ENCODE peak calls at places on chromosomes 3 and 15, in nine cellular contexts. Z, Q, E, C, B, A, S, W and L are unnamed samples.

GRCh38 chr3:52122491-52122890 is 31.7 kb downstream of the POC1A start:
- DNase-seq in W (no peak), C (no peak), S (no peak), B (no peak), Z (no peak), Q (peak), E (no peak), A (no peak), L (no peak)

GRCh38 chr15:101810905-101811304 is 1.1 kb upstream of the OR4F15 start:
- DNase-seq in C (no peak), Q (no peak), W (no peak), Z (no peak), B (no peak), E (peak), S (no peak), A (no peak), L (no peak)

GRCh38 chr15:45630958-45631691 is 3.7 kb upstream of the SQOR start:
- DNase-seq in B (peak), W (no peak), A (peak), Z (no peak), Q (no peak), C (no peak), S (no peak), E (peak), L (no peak)

GRCh38 chr3:87336761-87337160 is 60.4 kb upstream of the POU1F1 start:
- DNase-seq in A (no peak), E (peak), S (no peak), B (no peak), W (no peak), Z (no peak), C (no peak), Q (no peak), L (no peak)

GRCh38 chr3:122271246-122271898 is 53.7 kb upstream of the CSTA start:
- DNase-seq in S (no peak), B (no peak), W (no peak), E (no peak), A (no peak), Z (no peak), Q (no peak), C (no peak), L (no peak)

GRCh38 chr3:177050466-177051237 is 146.6 kb downstream of the TBL1XR1 start:
- DNase-seq in Q (no peak), Z (no peak), S (no peak), C (peak), E (peak), B (peak), A (no peak), W (no peak), L (no peak)

GRCh38 chr3:69433938-69434263 is 48.0 kb upstream of the FRMD4B start:
- DNase-seq in C (no peak), E (peak), A (no peak), Q (no peak), S (no peak), W (no peak), B (no peak), Z (no peak), L (no peak)

GRCh38 chr3:53236112-53236841 is 19.5 kb downstream of the TKT start:
- DNase-seq in Q (peak), S (no peak), C (peak), W (peak), Z (peak), A (peak), B (peak), E (peak), L (no peak)

GRCh38 chr3:48412375-48413001 is 17.4 kb downstream of the PLXNB1 start:
- DNase-seq in E (no peak), A (no peak), Z (no peak), C (no peak), S (no peak), W (no peak), Q (peak), B (no peak), L (no peak)

GRCh38 chr3:4826237-4827100 is 152.8 kb upstream of the BHLHE40 start:
- DNase-seq in S (peak), C (no peak), B (peak), W (no peak), Q (peak), A (peak), E (no peak), Z (no peak), L (no peak)

GRCh38 chr3:112974178-112974517 is 755 bp downstream of the CD200R1 start:
- DNase-seq in B (no peak), W (no peak), S (no peak), C (no peak), Z (no peak), Q (no peak), E (no peak), A (no peak), L (no peak)

GRCh38 chr3:172680684-172681083 is 30.2 kb downstream of the NCEH1 start:
- DNase-seq in E (peak), Q (no peak), Z (no peak), B (peak), W (peak), C (no peak), S (no peak), A (no peak), L (no peak)

GRCh38 chr3:169131695-169132464 is 531.6 kb downstream of the MECOM start:
- DNase-seq in Z (no peak), A (no peak), Q (no peak), E (no peak), S (no peak), C (no peak), W (no peak), B (no peak), L (no peak)

GRCh38 chr3:169134194-169134593 is 529.3 kb downstream of the MECOM start:
- DNase-seq in S (no peak), B (no peak), C (no peak), A (no peak), W (no peak), Q (no peak), Z (no peak), E (no peak), L (no peak)

GRCh38 chr3:169137076-169137475 is 526.4 kb downstream of the MECOM start:
- DNase-seq in A (no peak), C (no peak), B (no peak), Z (no peak), W (no peak), S (no peak), E (peak), Q (no peak), L (no peak)

GRCh38 chr3:169137943-169138342 is 525.6 kb downstream of the MECOM start:
- DNase-seq in A (no peak), E (no peak), W (no peak), S (no peak), C (no peak), B (no peak), Z (no peak), Q (no peak), L (no peak)

DNA sequence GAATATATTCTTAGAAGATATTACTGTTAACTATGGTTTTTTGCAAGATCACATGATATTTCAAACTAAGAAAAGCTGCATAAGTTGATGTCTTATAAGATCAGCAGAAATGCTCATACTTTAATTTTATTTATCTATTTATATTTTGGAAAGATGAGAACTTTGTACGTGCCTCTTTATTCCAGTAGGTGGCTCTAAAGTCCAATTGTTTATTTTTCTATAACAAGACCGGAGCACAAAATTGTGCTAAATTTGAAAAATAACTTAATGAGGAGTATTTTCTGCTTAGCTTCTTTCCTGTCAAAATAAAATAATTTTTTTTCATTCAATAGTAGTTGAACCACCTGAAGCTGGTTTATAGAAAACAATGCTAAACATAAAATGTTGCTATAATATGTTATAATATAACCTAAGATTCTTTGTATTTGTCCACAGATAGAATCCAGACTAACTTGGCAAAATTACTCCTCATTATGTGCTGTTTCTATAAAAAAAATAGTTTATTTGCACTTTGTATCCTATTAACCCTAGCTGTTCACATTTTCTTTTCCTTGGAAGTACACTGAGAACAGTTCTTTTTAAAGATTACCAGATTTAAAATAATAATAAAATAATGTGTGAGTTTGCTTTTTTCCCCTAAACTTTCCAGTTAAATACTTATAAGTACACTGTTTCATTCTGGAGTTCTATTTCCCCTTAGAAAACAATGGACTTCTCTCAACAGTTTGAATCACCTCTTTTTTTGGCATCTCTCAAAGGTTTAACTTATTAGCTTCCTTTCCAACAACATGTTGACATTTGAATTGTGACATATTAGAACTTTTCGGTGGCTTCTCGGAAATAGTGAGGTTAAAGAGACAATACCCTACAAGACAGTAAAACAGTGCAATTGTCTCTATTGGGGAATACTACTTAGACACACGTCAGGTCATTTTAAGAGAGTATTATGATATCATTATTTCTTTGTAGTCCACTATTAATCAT is 530.0 kb downstream of the MECOM start:
- DNase-seq in E (peak), Q (no peak), S (no peak), W (no peak), Z (no peak), A (no peak), B (peak), C (peak), L (no peak)
- TF ChIP-seq CTCF in E (peak), Q (peak), S (no peak), W (peak), Z (peak), A (peak), B (peak), C (peak), L (peak)

GRCh38 chr3:64360261-64360660 is 135.0 kb upstream of the PRICKLE2 start:
- DNase-seq in B (no peak), W (no peak), E (no peak), C (no peak), S (no peak), Z (no peak), A (no peak), Q (no peak), L (no peak)
- TF ChIP-seq CTCF in B (no peak), W (no peak), E (no peak), C (no peak), S (no peak), Z (no peak), A (no peak), Q (no peak), L (no peak)

GRCh38 chr15:32029409-32029861 is 880 bp upstream of the CHRNA7 start:
- DNase-seq in E (no peak), B (peak), Q (peak), Z (peak), W (no peak), A (peak), S (no peak), C (peak), L (peak)

GRCh38 chr15:32028921-32029320 is 1.4 kb upstream of the CHRNA7 start:
- DNase-seq in Q (no peak), S (no peak), Z (peak), C (no peak), W (no peak), E (no peak), A (no peak), B (no peak), L (no peak)

GRCh38 chr15:32030795-32031194 is 480 bp downstream of the CHRNA7 start:
- DNase-seq in Q (no peak), W (no peak), E (no peak), B (peak), Z (no peak), A (no peak), C (peak), S (no peak), L (no peak)

GRCh38 chr15:32033186-32033890 is 3.0 kb downstream of the CHRNA7 start:
- DNase-seq in S (no peak), Q (no peak), E (no peak), B (no peak), Z (no peak), A (no peak), W (no peak), C (no peak), L (no peak)

GRCh38 chr15:32029862-32030781 is at the start of gene CHRNA7:
- DNase-seq in B (peak), S (peak), A (peak), Z (peak), E (peak), C (peak), Q (peak), W (peak), L (peak)
- TF ChIP-seq CTCF in B (peak), S (no peak), A (peak), Z (peak), E (peak), C (peak), Q (peak), W (no peak), L (peak)

DNA sequence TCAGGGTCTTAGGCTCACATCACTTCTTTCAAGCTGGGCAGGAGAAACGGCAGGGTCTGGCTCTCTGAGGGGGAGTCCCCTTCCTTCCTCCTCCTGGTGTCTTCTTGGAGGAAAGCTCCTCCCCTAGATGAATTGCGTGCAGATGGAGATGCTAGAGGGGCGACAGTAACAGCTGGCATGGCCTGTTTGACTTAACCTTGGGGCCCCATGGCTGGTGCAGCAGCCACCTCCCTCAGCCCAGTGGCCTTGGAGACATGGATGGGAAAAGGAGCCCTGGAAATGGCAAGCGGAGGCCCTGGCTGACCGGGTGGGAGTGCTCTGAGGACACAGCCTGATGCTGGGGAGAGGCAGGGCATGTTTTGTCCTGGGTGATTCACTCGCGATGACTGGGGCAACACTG is 20.2 kb downstream of the PAK6 start:
- DNase-seq in Z (no peak), B (no peak), W (no peak), E (no peak), Q (no peak), C (no peak), A (no peak), S (no peak), L (no peak)
- TF ChIP-seq CTCF in Z (no peak), B (no peak), W (no peak), E (no peak), Q (no peak), C (no peak), A (no peak), S (no peak), L (no peak)

GRCh38 chr3:188349276-188349962 is 195.5 kb downstream of the LPP start:
- DNase-seq in W (no peak), B (no peak), C (no peak), Z (no peak), A (no peak), Q (no peak), S (no peak), E (peak), L (no peak)
- TF ChIP-seq CTCF in W (no peak), B (peak), C (no peak), Z (no peak), A (no peak), Q (no peak), S (no peak), E (no peak), L (no peak)

DNA sequence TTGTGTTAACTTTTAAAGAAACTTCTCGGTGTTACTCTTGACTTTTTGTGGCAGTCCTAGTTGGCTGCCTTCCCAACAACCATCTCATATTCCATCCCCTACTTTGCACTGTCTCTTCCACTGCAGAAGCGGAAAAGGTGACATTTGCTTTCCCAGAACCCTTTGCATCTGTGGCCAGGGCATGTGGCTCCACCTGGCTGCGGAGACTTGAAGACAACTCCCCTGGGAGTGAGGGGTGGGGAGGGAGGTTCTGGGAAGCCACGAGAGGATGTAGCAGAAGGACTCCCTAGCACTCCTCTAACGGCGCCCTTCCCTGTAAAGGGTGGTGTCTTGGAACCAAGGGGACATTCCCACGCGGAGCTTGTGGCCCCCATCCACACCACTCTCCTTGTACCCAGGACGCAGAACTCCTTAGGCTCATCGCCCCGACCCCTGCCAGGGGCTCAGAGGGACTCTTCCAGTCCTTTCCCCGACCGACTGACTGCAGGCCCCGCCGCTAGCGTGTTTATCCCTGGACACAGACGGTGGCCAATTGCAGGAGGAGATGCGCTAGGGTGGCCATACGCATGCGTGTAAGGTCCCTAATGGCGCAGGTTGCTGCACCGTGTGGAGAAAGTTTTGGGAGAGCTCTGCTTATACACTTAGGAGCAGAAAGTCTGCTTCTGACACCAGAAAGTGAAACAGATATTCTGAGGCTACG is 33.2 kb upstream of the SECISBP2L start:
- DNase-seq in Z (no peak), Q (no peak), W (peak), C (no peak), A (no peak), B (no peak), E (no peak), S (no peak), L (no peak)
- TF ChIP-seq CTCF in Z (no peak), Q (no peak), W (peak), C (no peak), A (no peak), B (no peak), E (no peak), S (no peak), L (no peak)